ENCODE peak calls at places on chromosomes 4 and X, in six cellular contexts. B, X, Y, F, O and D are unnamed samples.

GRCh38 chrX:44440006-44440405 is 96.5 kb upstream of the EFHC2 start:
- DNase-seq in Y (no peak), F (no peak), X (no peak), O (no peak), B (no peak), D (no peak)

GRCh38 chrX:48698306-48698705 is 1.8 kb downstream of the SUV39H1 start:
- DNase-seq in Y (no peak), F (no peak), B (no peak), O (no peak), X (no peak), D (no peak)

GRCh38 chr4:123976285-123976684 is 579.7 kb downstream of the SPRY1 start:
- DNase-seq in B (no peak), O (no peak), F (no peak), Y (peak), X (no peak), D (no peak)

GRCh38 chrX:57172544-57172943 is 35.3 kb upstream of the SPIN2A start:
- DNase-seq in B (peak), O (no peak), Y (no peak), F (no peak), X (no peak), D (no peak)

GRCh38 chr4:39231660-39232059 is 49.3 kb downstream of the WDR19 start:
- DNase-seq in B (no peak), O (no peak), X (no peak), F (no peak), Y (no peak), D (no peak)

GRCh38 chrX:39650883-39651282 is 446.9 kb downstream of the BCOR start:
- DNase-seq in O (no peak), F (no peak), X (no peak), Y (peak), B (no peak), D (no peak)

GRCh38 chr4:25223770-25224375 is 10.0 kb upstream of the PI4K2B start:
- DNase-seq in F (no peak), X (no peak), Y (peak), B (no peak), O (no peak), D (peak)

GRCh38 chr4:161252520-161253141 is 911.2 kb downstream of the FSTL5 start:
- DNase-seq in X (peak), F (no peak), Y (no peak), B (no peak), O (no peak), D (peak)

GRCh38 chrX:56797966-56798711 is 69.1 kb downstream of the NBDY start:
- DNase-seq in X (no peak), Y (no peak), O (no peak), F (no peak), B (no peak), D (no peak)

GRCh38 chrX:39779952-39780783 is 317.6 kb downstream of the BCOR start:
- DNase-seq in B (no peak), X (no peak), O (no peak), Y (no peak), F (no peak), D (no peak)

GRCh38 chr4:144578681-144579080 is 67.3 kb upstream of the HHIP start:
- DNase-seq in O (no peak), B (no peak), F (no peak), Y (no peak), X (no peak), D (no peak)

GRCh38 chr4:41424541-41424940 is 113.4 kb upstream of the LIMCH1 start:
- DNase-seq in X (no peak), F (no peak), B (no peak), O (no peak), Y (no peak), D (no peak)

GRCh38 chrX:11968470-11968869 is 169.8 kb upstream of the FRMPD4 start:
- DNase-seq in B (no peak), O (no peak), X (no peak), F (no peak), Y (no peak), D (peak)

GRCh38 chr4:11590132-11590531 is 161.4 kb upstream of the HS3ST1 start:
- DNase-seq in Y (no peak), X (no peak), O (no peak), B (no peak), F (no peak), D (no peak)

GRCh38 chr4:71004281-71004851 is 10.9 kb downstream of the DCK start:
- DNase-seq in F (peak), Y (peak), O (no peak), X (no peak), B (no peak), D (no peak)

GRCh38 chr4:56506110-56506705 is 617 bp downstream of the ARL9 start:
- DNase-seq in F (no peak), O (no peak), Y (peak), X (no peak), B (no peak), D (no peak)

GRCh38 chr4:32624943-32625603 is 1904.9 kb downstream of the PCDH7 start:
- DNase-seq in B (no peak), F (no peak), X (no peak), Y (no peak), O (no peak), D (no peak)